ENCODE peak calls at places on chromosomes 4 and X, in four cellular contexts. P, J, B and R are unnamed samples.
A peak's percentile ranks its signal among the peaks of the same experiment; 100 is the strongest.

GRCh38 chr4:33493231-33493630 is 2751.1 kb downstream of the ARAP2 start:
- DNase-seq in P (no peak), B (no peak), J (no peak), R (no peak)

GRCh38 chr4:152278505-152279301 is 257.2 kb downstream of the FBXW7 start:
- DNase-seq in J (no peak), P (no peak), B (peak; percentile 27), R (no peak)

GRCh38 chrX:140821280-140821679 is 111.7 kb downstream of the LINC00632 start:
- DNase-seq in B (no peak), J (no peak), P (no peak), R (no peak)

GRCh38 chr4:116020141-116020722 is 906.8 kb upstream of the NDST4 start:
- DNase-seq in B (no peak), P (no peak), J (no peak), R (no peak)

GRCh38 chr4:99635601-99636000 is 22.0 kb downstream of the C4orf54 start:
- DNase-seq in P (no peak), J (no peak), B (no peak), R (no peak)

GRCh38 chr4:167842487-167842886 is 249.8 kb upstream of the ANXA10 start:
- DNase-seq in J (no peak), P (no peak), B (no peak), R (no peak)

GRCh38 chr4:141524116-141524515 is 112.3 kb upstream of the IL15 start:
- DNase-seq in P (no peak), J (no peak), B (no peak), R (peak; percentile 30)

GRCh38 chr4:31657859-31658258 is 937.7 kb downstream of the PCDH7 start:
- DNase-seq in B (no peak), J (peak; percentile 18), P (no peak), R (peak; percentile 39)

GRCh38 chr4:152606800-152607577 is 71.1 kb upstream of the FBXW7 start:
- DNase-seq in B (no peak), J (no peak), P (no peak), R (no peak)

GRCh38 chr4:120842046-120842445 is 80.5 kb downstream of the PRDM5 start:
- DNase-seq in J (peak; percentile 69), B (no peak), P (peak; percentile 46), R (peak; percentile 64)

GRCh38 chr4:146428298-146428697 is 93.4 kb downstream of the SLC10A7 start:
- DNase-seq in J (no peak), P (no peak), B (no peak), R (no peak)

GRCh38 chr4:3878678-3879077 is 112.5 kb downstream of the ADRA2C start:
- DNase-seq in P (no peak), B (no peak), J (no peak), R (no peak)

GRCh38 chr4:163166041-163166579 is 580 bp downstream of the NAF1 start:
- DNase-seq in B (peak; percentile 54), P (no peak), J (peak; percentile 52), R (no peak)

GRCh38 chr4:163164110-163164509 is 2.6 kb downstream of the NAF1 start:
- DNase-seq in J (no peak), B (no peak), P (no peak), R (no peak)

GRCh38 chr4:163165217-163166017 is 1.3 kb downstream of the NAF1 start:
- DNase-seq in P (no peak), B (no peak), J (peak; percentile 25), R (no peak)

GRCh38 chr4:163167333-163167626 is 590 bp upstream of the NAF1 start:
- DNase-seq in B (no peak), P (no peak), J (peak; percentile 35), R (no peak)

GRCh38 chr4:163164591-163164990 is 2.1 kb downstream of the NAF1 start:
- DNase-seq in J (no peak), B (no peak), P (no peak), R (no peak)
- H3K4me3 ChIP-seq in J (peak overlapping the region; percentile 78), B (no peak overlapping the region), P (peak overlapping the region; percentile 82), R (peak overlapping the region; percentile 92)

GRCh38 chr4:94410678-94411206 is 41.0 kb upstream of the PDLIM5 start:
- DNase-seq in B (no peak), J (peak; percentile 46), P (no peak), R (peak; percentile 93)
- H3K4me3 ChIP-seq in B (no peak overlapping the region), J (no peak overlapping the region), P (no peak overlapping the region), R (no peak overlapping the region)

GRCh38 chr4:186727149-186727976 is 3.7 kb upstream of the FAT1 start:
- DNase-seq in J (peak; percentile 24), B (no peak), P (no peak), R (no peak)
- H3K4me3 ChIP-seq in J (peak overlapping the region; percentile 96), B (peak overlapping the region; percentile 76), P (peak overlapping the region; percentile 98), R (peak overlapping the region; percentile 89)

DNA sequence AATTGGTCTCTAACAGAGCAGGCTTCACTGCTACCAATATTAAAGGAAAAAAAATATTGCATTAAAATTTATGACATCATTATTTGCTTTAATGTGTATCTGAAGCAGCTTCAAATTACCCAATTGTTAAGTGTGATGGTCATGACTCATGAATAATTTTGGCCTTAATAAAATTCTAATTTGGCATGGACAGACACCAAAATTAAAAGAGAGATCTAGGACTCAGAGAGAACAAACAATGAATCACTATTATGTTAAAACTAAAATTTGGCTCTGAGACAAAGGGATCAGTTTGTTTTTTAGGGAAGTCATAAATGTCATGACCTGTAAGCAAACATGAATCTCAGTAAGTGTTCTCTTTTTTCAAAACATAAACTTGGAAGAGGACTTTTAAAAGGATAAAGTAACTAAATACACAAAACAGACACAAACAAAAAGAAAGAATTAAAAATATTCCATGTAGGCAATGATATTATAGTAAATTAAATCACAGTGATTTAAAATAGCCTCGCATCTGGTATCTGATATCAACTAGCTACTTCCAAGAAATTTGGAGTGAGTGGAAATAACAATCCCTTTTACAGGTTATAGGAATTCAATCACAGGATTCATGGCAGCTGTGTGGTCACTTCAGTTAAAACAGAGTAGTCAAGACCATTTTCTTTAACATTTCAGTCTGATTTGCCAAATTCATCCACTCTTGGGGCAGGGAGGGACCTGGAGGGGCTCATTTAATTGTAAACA is 11.6 kb downstream of the VEGFC start:
- DNase-seq in B (no peak), P (no peak), J (no peak), R (no peak)
- H3K4me3 ChIP-seq in B (no peak overlapping the region), P (no peak overlapping the region), J (no peak overlapping the region), R (no peak overlapping the region)

GRCh38 chr4:48343531-48343930 is 2.2 kb downstream of the SLAIN2 start:
- DNase-seq in J (no peak), B (no peak), P (no peak), R (no peak)
- H3K4me3 ChIP-seq in J (peak overlapping the region; percentile 94), B (peak overlapping the region; percentile 90), P (peak overlapping the region; percentile 80), R (peak overlapping the region; percentile 83)

DNA sequence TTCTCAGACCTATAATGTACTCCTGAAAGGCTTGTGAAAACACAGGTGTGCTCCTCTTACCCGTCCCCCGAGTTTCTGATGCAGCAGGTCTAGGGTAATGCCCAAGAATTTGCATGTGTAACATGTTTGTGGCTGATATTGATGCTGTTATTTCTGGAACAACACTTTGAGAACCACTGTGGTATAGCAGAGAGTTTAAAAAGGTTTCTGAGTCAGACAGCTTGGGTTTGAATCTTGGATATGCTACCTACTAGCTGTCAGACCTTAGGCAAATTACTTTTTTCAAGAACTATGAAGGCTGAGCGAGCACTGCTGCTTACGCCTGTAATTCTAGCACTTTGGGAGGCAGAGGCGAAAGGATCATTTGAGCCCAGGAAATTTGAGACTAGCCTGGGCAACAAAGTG is 4.9 kb downstream of the AFF1 start:
- DNase-seq in P (no peak), B (no peak), J (no peak), R (no peak)
- H3K4me3 ChIP-seq in P (no peak overlapping the region), B (no peak overlapping the region), J (no peak overlapping the region), R (no peak overlapping the region)

GRCh38 chr4:87410157-87410556 is 12.2 kb upstream of the NUDT9 start:
- DNase-seq in P (no peak), B (no peak), J (no peak), R (no peak)
- H3K4me3 ChIP-seq in P (no peak overlapping the region), B (no peak overlapping the region), J (no peak overlapping the region), R (no peak overlapping the region)

GRCh38 chr4:176013466-176014247 is 52.0 kb upstream of the WDR17 start:
- DNase-seq in P (no peak), B (no peak), J (no peak), R (no peak)
- H3K4me3 ChIP-seq in P (no peak overlapping the region), B (no peak overlapping the region), J (no peak overlapping the region), R (no peak overlapping the region)